ENCODE peak calls at places on chromosomes 1 and 21, in five cellular contexts. U is Caco-2, E is foreskin fibroblast, H is body of pancreas, O is fibroblast of mammary gland. K is an unnamed sample.

GRCh38 chr1:234912541-234913312 is 215.9 kb downstream of the TOMM20 start:
- DNase-seq in O (no peak), U (peak), H (peak), E (no peak), K (no peak)

GRCh38 chr1:39635205-39635870 is 4.1 kb downstream of the HEYL start:
- DNase-seq in U (no peak), H (peak), E (no peak), O (peak), K (no peak)

GRCh38 chr1:9235123-9235513 is 544 bp downstream of the H6PD start:
- DNase-seq in E (peak), O (peak), H (no peak), U (no peak), K (peak)

GRCh38 chr1:232111616-232112015 is 485.0 kb downstream of the DISC1 start:
- DNase-seq in H (no peak), E (peak), O (no peak), U (no peak), K (no peak)

GRCh38 chr21:17802568-17802967 is 16.6 kb downstream of the C21orf91 start:
- DNase-seq in O (peak), H (no peak), U (no peak), E (peak), K (peak)

GRCh38 chr1:1989102-1989542 is 14.5 kb downstream of the CFAP74 start:
- DNase-seq in E (no peak), H (peak), U (no peak), O (peak), K (peak)

GRCh38 chr1:205813755-205814058 is 709 bp upstream of the SLC41A1 start:
- DNase-seq in E (no peak), H (no peak), O (peak), U (no peak), K (peak)

GRCh38 chr1:4585216-4585615 is 69.2 kb upstream of the AJAP1 start:
- DNase-seq in U (no peak), O (no peak), E (no peak), H (peak), K (no peak)

GRCh38 chr1:19817160-19817559 is 2.1 kb upstream of the RNF186 start:
- DNase-seq in U (no peak), O (no peak), E (no peak), H (no peak), K (no peak)

GRCh38 chr1:26541816-26542711 is 12.5 kb downstream of the RPS6KA1 start:
- DNase-seq in O (peak), H (peak), U (peak), E (peak), K (peak)
- TF ChIP-seq CTCF in O (peak), H (no peak), U (no peak), E (peak), K (no peak)

GRCh38 chr1:30719406-30720270 is 3.7 kb downstream of the MATN1 start:
- DNase-seq in H (no peak), U (peak), E (peak), O (peak), K (peak)

GRCh38 chr1:30723296-30723897 is at the start of gene MATN1:
- DNase-seq in E (no peak), O (no peak), U (no peak), H (no peak), K (no peak)

GRCh38 chr1:30722175-30722537 is 1.2 kb downstream of the MATN1 start:
- DNase-seq in E (no peak), H (peak), U (no peak), O (no peak), K (no peak)

GRCh38 chr1:30720271-30721223 is 2.8 kb downstream of the MATN1 start:
- DNase-seq in O (no peak), E (no peak), H (no peak), U (no peak), K (no peak)

DNA sequence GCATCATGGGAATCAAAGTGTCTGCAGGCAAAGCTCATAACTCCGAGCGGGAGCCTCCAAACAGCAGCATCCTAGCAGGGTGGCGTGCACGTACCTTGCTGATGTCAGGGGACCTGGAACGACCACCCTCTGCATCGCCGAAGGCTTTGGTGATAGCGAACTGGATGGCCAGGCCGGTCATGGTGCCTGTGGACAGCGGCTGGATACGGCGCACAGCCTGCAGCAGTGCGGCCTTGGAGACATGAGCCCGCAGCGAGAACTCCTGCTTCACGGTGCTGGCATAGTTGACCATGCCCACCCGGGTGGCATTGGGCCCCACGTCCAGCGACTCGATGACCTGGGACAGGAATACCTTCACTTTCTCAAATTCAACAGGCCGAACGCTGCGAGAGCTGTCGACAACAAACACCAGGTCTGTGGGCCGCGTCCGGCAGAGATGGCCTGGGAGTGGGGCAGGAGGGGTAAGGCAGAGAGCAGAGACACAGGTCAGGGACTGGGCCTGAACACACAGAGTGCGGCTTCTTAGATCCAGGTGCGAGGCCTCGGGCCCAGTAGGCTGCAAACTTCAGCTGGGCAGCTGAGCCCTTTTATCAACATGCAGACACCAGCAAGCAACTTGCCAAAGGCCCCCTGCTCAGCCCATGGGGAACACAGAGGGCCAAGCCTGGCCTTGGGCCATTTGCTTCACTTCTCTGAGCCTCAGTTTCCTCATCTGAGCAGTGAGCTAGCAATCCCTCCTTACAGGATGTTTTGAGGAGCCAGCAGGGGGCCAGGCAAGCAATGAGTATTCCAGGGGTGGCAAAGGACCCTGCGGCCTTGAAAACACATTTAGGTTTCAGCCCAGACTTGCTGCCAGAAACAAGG is 1.8 kb downstream of the MATN1 start:
- DNase-seq in E (no peak), U (no peak), H (no peak), O (no peak), K (no peak)
- TF ChIP-seq CTCF in E (no peak), U (no peak), H (no peak), O (no peak), K (no peak)

GRCh38 chr1:115630342-115630741 is 11.4 kb upstream of the VANGL1 start:
- DNase-seq in O (no peak), H (no peak), E (no peak), U (no peak), K (no peak)

GRCh38 chr1:115620950-115621349 is 20.8 kb upstream of the VANGL1 start:
- DNase-seq in U (no peak), E (no peak), O (no peak), H (no peak), K (no peak)

GRCh38 chr1:115620453-115620852 is 21.3 kb upstream of the VANGL1 start:
- DNase-seq in U (no peak), O (no peak), E (no peak), H (no peak), K (no peak)

GRCh38 chr1:115624859-115625258 is 16.9 kb upstream of the VANGL1 start:
- DNase-seq in E (no peak), O (no peak), H (no peak), U (no peak), K (no peak)
- TF ChIP-seq CTCF in E (peak), O (no peak), H (no peak), U (no peak), K (no peak)

DNA sequence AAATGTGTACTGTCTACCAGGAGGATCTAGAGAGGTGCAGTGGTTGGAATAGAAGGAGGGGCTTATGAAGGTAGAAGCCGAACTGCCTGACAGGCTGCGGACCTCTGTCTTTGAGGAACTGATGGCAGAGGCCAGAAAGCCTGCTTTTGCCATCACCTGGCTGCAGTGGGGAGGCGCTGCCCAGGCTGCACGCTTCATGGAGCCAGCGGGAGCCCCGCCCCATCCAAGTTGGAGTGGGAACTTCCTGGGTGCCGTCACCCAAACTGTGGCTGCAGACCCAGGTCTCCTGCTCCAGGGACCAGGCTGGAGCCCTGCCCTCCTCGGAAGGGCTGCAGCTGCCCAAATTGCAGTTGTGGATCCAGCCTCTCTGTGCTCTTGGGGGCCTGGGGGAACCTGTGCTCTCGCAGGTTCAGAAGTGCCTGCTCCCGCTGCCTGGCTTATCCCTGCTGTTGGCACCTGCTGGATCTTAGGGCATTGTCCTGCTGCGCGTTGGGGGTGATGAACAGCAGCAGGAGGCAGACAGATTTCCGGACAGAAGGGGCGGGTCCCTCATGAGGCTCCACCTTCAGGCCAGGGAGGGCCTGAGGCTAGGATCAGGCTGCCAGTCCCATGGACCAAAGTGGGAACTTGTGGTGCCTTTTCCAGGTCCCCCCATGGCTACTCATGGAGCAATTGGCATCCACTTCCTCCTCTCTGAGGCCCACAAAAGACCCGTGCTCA is 118.0 kb upstream of the PLPPR4 start:
- DNase-seq in H (no peak), O (no peak), U (no peak), E (no peak), K (no peak)
- TF ChIP-seq CTCF in H (no peak), O (no peak), U (no peak), E (no peak), K (no peak)

DNA sequence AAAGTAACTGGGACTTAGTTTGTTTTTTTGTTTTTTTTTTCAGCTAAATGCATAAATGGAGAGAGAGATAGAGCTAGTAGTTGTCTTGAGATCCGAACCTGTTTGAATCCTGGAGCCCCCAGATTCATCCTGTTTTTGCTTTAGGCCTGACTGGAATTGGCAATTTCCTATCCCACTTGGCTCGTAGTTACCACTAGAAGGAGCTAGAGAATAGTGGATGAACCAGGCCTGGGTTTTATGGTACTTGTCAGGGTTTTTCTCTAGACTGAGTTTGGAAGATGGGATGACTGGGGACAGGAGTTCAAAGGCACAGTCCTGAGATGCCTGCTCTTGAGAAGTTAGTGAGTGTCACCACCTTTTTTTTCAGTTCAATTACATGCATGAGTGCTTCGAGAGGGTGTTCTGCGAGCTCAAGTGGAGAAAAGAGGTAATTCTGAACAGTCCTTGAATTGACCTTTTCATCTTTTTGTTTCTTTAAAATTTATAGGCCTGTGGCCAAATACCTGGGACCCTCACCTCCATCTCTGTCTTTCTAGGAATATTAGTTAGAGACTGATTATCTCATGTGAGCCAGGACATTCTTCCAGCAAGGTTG is 23.4 kb downstream of the CELF3 start:
- DNase-seq in H (no peak), E (peak), U (no peak), O (peak), K (peak)
- TF ChIP-seq CTCF in H (peak), E (peak), U (peak), O (peak), K (peak)

GRCh38 chr1:177567393-177567792 is 396.6 kb downstream of the BRINP2 start:
- DNase-seq in H (no peak), U (no peak), E (peak), O (peak), K (peak)
- TF ChIP-seq CTCF in H (no peak), U (peak), E (peak), O (peak), K (peak)

DNA sequence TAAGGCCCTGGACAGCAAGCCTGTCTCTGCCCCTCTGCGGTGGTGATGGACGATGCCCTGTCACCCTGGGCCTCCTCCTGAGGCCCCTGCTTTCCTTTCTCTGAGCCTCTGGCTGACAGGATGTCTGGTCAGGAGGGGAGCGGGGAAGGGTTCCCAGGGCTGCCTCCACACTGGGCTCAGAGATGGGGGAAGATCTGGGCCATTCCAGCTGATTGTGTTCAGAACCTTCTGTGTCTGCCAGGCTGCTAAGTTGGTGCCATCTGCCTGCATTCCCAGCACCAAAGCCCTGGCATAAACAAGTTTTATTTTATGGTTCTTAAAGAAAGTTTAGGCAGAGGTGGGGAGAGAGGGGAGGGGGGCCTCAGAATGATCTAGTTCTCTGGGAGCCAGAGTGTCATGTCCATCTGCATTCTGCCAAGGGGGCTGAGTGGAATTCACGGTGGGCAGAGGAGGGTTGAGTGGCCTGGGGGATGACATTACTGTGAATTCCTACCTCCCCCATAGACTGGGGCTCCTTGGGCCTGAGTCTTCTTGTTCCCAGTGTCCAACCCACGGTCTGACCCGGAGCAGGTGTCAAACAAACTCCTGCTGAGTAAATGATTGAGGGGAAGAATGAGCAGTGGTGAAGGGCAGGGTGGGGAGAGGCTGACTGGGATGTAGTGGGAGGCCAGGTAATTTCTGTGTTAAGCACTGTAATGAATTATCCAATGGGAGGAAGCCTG is 597.8 kb downstream of the MATN1 start:
- DNase-seq in O (no peak), U (no peak), H (no peak), E (no peak), K (no peak)
- TF ChIP-seq CTCF in O (no peak), U (no peak), H (no peak), E (no peak), K (no peak)